ENCODE peak calls at places on chromosomes 3 and 15, in five cellular contexts. P, M, G, K and H are unnamed samples. For H3K27me3 and H3K4me1, the result is how much of the 10 kb centered on the place peaks cover.

GRCh38 chr3:64878372-64878771 is 190.6 kb upstream of the ADAMTS9 start:
- DNase-seq in P (no peak), M (no peak), G (no peak), K (no peak), H (no peak)

GRCh38 chr3:177341766-177342165 is 144.5 kb upstream of the TBL1XR1 start:
- DNase-seq in P (no peak), M (no peak), G (no peak), K (no peak), H (no peak)

GRCh38 chr3:65343031-65343430 is 655.2 kb upstream of the ADAMTS9 start:
- DNase-seq in P (no peak), M (no peak), G (no peak), K (no peak), H (no peak)

GRCh38 chr15:25710184-25710583 is 152.9 kb downstream of the ATP10A start:
- DNase-seq in P (peak), M (peak), G (no peak), K (peak), H (peak)

GRCh38 chr3:23991236-23992050 is 46.4 kb downstream of the NR1D2 start:
- DNase-seq in P (no peak), M (no peak), G (no peak), K (no peak), H (peak)

GRCh38 chr3:129723558-129724324 is 117.3 kb upstream of the PLXND1 start:
- DNase-seq in P (peak), M (no peak), G (peak), K (no peak), H (no peak)

GRCh38 chr3:126439968-126440708 is 35.6 kb downstream of the ZXDC start:
- DNase-seq in P (no peak), M (no peak), G (no peak), K (peak), H (no peak)

GRCh38 chr15:57321485-57321884 is 54.8 kb upstream of the CGNL1 start:
- DNase-seq in P (no peak), M (no peak), G (no peak), K (no peak), H (no peak)

GRCh38 chr15:101710806-101711205 is 13.5 kb downstream of the TARS3 start:
- DNase-seq in P (no peak), M (no peak), G (no peak), K (no peak), H (no peak)

GRCh38 chr3:42014949-42015533 is 53.1 kb upstream of the ULK4 start:
- DNase-seq in P (peak), M (no peak), G (no peak), K (peak), H (no peak)

GRCh38 chr3:72520690-72521308 is 327.4 kb downstream of the SHQ1 start:
- DNase-seq in P (no peak), M (no peak), G (no peak), K (no peak), H (no peak)

GRCh38 chr15:62103431-62103830 is 36.7 kb downstream of the C2CD4A start:
- DNase-seq in P (no peak), M (no peak), G (no peak), K (no peak), H (no peak)

GRCh38 chr3:172065534-172065933 is 26.2 kb downstream of the FNDC3B start:
- DNase-seq in P (no peak), M (no peak), G (no peak), K (no peak), H (peak)

GRCh38 chr3:194632211-194632982 is 822 bp downstream of the TMEM44 start:
- DNase-seq in P (peak), M (no peak), G (no peak), K (no peak), H (peak)

GRCh38 chr15:88255496-88256171 is 905 bp downstream of the NTRK3 start:
- DNase-seq in P (no peak), M (no peak), G (no peak), K (no peak), H (no peak)

GRCh38 chr15:55829826-55830225 is 86.9 kb upstream of the PRTG start:
- DNase-seq in P (no peak), M (no peak), G (no peak), K (no peak), H (no peak)

GRCh38 chr15:67784057-67784781 is 41.1 kb upstream of the SKOR1 start:
- DNase-seq in P (no peak), M (no peak), G (no peak), K (no peak), H (no peak)

GRCh38 chr3:112799946-112800345 is 46.7 kb downstream of the CD200R1L start:
- DNase-seq in P (no peak), M (no peak), G (no peak), K (no peak), H (no peak)

GRCh38 chr3:182294256-182294655 is 499.0 kb upstream of the ATP11B start:
- DNase-seq in P (no peak), M (no peak), G (no peak), K (no peak), H (no peak)

GRCh38 chr3:26106119-26106690 is 316.3 kb downstream of the OXSM start:
- DNase-seq in P (peak), M (no peak), G (no peak), K (no peak), H (no peak)

GRCh38 chr3:8793242-8793641 is 23.8 kb upstream of the OXTR start:
- DNase-seq in P (no peak), M (no peak), G (no peak), K (no peak), H (no peak)

GRCh38 chr15:63600001-63600645 is 2.9 kb downstream of the FBXL22 start:
- DNase-seq in P (no peak), M (no peak), G (no peak), K (no peak), H (no peak)

GRCh38 chr3:177447938-177448337 is 250.7 kb upstream of the TBL1XR1 start:
- DNase-seq in P (no peak), M (no peak), G (no peak), K (peak), H (no peak)

GRCh38 chr15:71743861-71744382 is 66.4 kb upstream of the NR2E3 start:
- DNase-seq in P (peak), M (peak), G (peak), K (peak), H (peak)

GRCh38 chr15:73317651-73318462 is 50.9 kb downstream of the HCN4 start:
- DNase-seq in P (no peak), M (no peak), G (no peak), K (no peak), H (no peak)

GRCh38 chr3:194667363-194667762 is 4.6 kb downstream of the LSG1 start:
- DNase-seq in P (no peak), M (no peak), G (no peak), K (no peak), H (no peak)

GRCh38 chr15:80721476-80721875 is 26.4 kb downstream of the ABHD17C start:
- DNase-seq in P (no peak), M (no peak), G (no peak), K (no peak), H (no peak)

GRCh38 chr3:180973543-180973942 is 16.0 kb downstream of the DNAJC19 start:
- DNase-seq in P (no peak), M (no peak), G (no peak), K (no peak), H (no peak)

GRCh38 chr15:73794501-73795133 is 41.5 kb upstream of the INSYN1 start:
- DNase-seq in P (no peak), M (no peak), G (no peak), K (no peak), H (no peak)

DNA sequence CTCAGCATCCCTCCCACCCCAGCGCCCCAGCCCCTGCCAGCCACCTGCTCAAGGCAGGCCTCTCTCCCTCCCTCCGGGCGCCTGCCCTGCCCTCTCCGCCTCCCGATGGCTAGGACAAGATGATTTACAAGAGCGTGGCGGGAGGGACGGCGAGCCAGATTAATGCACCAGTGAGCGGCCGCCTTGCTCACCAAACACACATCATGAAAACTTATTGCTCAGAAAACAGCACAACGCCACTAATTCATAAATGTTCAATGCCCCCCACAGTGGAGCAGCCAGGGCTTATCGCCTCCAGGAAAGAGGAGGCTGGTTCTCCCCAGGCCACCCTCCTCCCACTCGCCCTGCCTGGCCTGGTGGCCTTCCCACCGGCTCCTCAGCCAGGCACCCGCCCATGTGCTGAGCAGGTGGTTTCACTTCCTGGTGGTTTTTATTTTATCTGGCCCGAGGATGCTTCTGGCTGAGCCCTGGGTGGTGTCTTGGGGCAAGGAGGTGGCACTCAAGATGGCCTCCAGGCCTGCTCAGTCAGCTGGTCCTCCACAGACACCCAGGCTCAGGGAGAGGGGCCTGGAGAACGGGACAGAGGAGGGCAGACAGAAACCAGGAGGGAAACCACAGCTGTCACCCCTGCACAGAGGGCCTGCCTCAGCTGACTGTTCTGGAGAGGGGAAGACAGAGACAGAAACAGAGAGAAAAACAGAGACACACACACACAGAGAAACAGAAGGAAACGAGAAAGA is 284.9 kb downstream of the UACA start:
- DNase-seq in P (no peak), M (no peak), G (no peak), K (no peak), H (no peak)
- H3K27me3 ChIP-seq in P (under half), M (half or more), G (under half), K (under half), H (under half)

GRCh38 chr15:100201376-100202280 is 140.1 kb downstream of the ADAMTS17 start:
- DNase-seq in P (no peak), M (no peak), G (no peak), K (no peak), H (no peak)
- H3K4me1 ChIP-seq in P (under half), M (under half), G (under half), K (under half), H (under half)

GRCh38 chr15:42045211-42045615 is 24.4 kb upstream of the PLA2G4E start:
- DNase-seq in P (no peak), M (peak), G (no peak), K (no peak), H (no peak)
- H3K27me3 ChIP-seq in P (under half), M (half or more), G (under half), K (under half), H (under half)

GRCh38 chr15:77992356-77993222 is 84.9 kb downstream of the TBC1D2B start:
- DNase-seq in P (no peak), M (no peak), G (no peak), K (no peak), H (no peak)
- H3K4me1 ChIP-seq in P (under half), M (under half), G (under half), K (under half), H (under half)

DNA sequence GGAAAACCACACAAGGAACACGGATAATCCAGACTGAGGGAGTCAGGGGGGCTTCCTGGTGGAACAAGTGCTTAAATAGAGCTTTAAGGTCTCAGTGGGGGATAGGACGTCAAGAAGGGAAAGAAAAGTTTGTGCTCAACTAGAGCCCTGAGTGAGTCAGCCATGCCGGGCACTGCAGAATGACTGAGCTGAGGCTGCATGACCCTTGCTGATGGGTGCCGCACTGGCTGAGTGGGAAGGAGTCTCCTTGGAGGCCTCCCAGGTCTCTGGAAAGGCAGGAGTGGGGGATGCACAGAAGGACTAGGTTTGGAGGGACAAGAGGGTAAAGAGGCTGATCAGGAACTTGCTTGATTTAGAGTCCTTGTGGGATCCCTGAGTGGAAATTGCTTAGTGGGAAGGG is 150.3 kb downstream of the RPLP1 start:
- DNase-seq in P (no peak), M (no peak), G (no peak), K (no peak), H (no peak)
- H3K27me3 ChIP-seq in P (under half), M (under half), G (under half), K (under half), H (under half)

DNA sequence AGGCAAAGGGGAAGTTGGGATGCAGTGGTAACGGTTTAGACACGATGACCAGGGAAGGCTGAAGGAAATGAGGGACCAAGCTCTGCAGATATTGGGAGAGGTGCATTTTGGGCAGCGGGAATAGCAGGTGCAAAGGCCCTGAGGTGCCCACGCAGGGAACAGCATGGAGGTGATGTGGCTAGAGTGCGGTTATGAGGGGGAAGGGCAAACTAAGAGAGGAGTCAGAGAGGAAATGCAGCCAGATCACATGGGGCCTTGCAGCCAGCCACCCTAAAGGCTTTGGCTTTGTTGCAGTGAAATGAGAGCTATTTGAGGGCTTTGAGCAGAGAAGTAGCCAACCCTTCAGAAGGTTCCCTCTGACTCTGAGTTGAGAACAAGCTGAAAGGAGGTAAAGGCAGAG is 2.6 kb downstream of the SPATA12 start:
- DNase-seq in P (no peak), M (no peak), G (no peak), K (no peak), H (no peak)
- H3K4me1 ChIP-seq in P (under half), M (under half), G (under half), K (under half), H (under half)

DNA sequence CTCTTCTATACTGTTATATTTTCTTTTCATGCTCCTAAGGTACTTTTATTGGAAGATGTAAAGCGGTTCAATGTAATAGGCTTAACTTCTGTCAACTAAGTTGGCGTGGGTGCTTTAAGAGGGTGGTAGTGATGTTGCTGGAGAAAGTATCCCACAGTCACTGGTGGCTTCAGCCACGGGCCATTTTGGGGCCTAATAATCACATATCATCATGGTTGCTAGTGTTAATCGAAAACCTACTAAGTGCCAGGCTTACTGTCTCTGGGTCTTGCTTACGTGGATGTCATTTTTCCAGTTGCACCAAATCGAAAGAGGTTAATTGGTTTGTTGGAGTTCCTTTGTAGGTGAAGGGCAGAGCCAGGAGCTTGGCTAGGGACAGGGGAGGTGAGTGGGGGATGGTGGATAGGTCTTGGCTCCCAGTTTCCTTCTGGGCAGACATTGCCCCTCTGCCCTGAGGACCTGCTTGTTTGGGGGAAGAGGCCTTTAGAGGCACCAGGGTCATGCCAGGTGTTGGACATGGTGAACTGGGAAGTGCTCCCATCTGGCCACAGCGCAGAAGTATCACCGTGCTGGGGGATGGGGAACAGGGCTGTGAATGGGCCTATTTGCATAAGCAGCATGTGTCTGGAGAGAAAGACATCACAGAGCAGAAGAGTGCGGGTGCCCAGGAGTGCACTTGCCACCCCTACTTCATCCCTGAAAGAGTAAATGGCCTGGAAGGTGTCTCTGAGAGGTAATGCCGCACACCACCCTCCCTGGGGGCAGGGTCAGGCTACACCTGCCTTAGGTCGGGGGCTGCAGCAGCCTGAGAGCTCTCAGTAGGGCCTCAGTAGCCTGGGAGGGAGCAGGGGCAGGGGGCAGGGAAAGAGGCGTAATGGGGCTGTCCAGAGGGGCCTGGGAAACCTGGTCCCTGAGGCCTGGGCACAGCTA is 62.4 kb upstream of the POLG start:
- DNase-seq in P (no peak), M (no peak), G (no peak), K (no peak), H (no peak)
- H3K27me3 ChIP-seq in P (half or more), M (under half), G (half or more), K (half or more), H (under half)